ENCODE peak calls at places on chromosomes 2 and 18, in four cellular contexts. B is stimulated activated CD4-positive, alpha-beta T cell treated with anti-CD3 and anti-CD28 coated beads, Interleukin-15, amount 100 ng/mL, for 1 hour; C is colonic mucosa; J is GM19239. Q is an unnamed sample.

GRCh38 chr18:12904012-12904516 is 20.0 kb upstream of the PTPN2 start:
- DNase-seq in J (no peak), C (no peak), B (no peak), Q (no peak)

GRCh38 chr18:9926223-9926894 is 12.5 kb downstream of the VAPA start:
- DNase-seq in B (no peak), J (no peak), C (no peak), Q (no peak)

GRCh38 chr2:68200157-68200787 is 42.6 kb downstream of the PNO1 start:
- DNase-seq in J (no peak), B (no peak), C (no peak), Q (no peak)

GRCh38 chr2:155215037-155215707 is 516.7 kb downstream of the KCNJ3 start:
- DNase-seq in J (no peak), C (no peak), B (no peak), Q (no peak)

GRCh38 chr2:220948579-220948978 is 623.5 kb downstream of the EPHA4 start:
- DNase-seq in J (no peak), B (no peak), C (no peak), Q (no peak)

GRCh38 chr2:240614391-240614790 is 10.9 kb upstream of the GPR35 start:
- DNase-seq in C (no peak), J (no peak), B (no peak), Q (no peak)

GRCh38 chr2:167986223-167986622 is 261.2 kb downstream of the STK39 start:
- DNase-seq in J (no peak), B (no peak), C (no peak), Q (no peak)

GRCh38 chr2:28447943-28448737 is 47.7 kb upstream of the PLB1 start:
- DNase-seq in J (no peak), C (no peak), B (no peak), Q (peak)

GRCh38 chr2:149606251-149606811 is 18.8 kb upstream of the MMADHC start:
- DNase-seq in C (no peak), J (no peak), B (no peak), Q (no peak)

GRCh38 chr2:60739156-60739555 is 16.9 kb upstream of the PAPOLG start:
- DNase-seq in B (no peak), J (no peak), C (no peak), Q (no peak)

GRCh38 chr2:217142649-217143266 is 282.9 kb upstream of the TNP1 start:
- DNase-seq in C (peak), B (no peak), J (no peak), Q (no peak)

GRCh38 chr2:86315084-86315483 is 22.3 kb downstream of the REEP1 start:
- DNase-seq in J (no peak), C (no peak), B (no peak), Q (no peak)

GRCh38 chr2:74845217-74845751 is 11.4 kb downstream of the HK2 start:
- DNase-seq in B (no peak), J (no peak), C (peak), Q (peak)

GRCh38 chr2:85318222-85319182 is 9.3 kb downstream of the TGOLN2 start:
- DNase-seq in B (no peak), J (no peak), C (no peak), Q (peak)

GRCh38 chr2:59204040-59204439 is 962.9 kb upstream of the FANCL start:
- DNase-seq in C (no peak), B (no peak), J (no peak), Q (no peak)

GRCh38 chr2:199596549-199596948 is 138.8 kb upstream of the SATB2 start:
- DNase-seq in J (no peak), B (no peak), C (peak), Q (no peak)

GRCh38 chr2:239441261-239441701 is 40.5 kb upstream of the HDAC4 start:
- DNase-seq in C (no peak), B (no peak), J (no peak), Q (no peak)

GRCh38 chr2:118046628-118047210 is 32.8 kb upstream of the CCDC93 start:
- DNase-seq in J (no peak), B (no peak), C (no peak), Q (no peak)

GRCh38 chr2:97706708-97707345 is 6.5 kb upstream of the ZAP70 start:
- DNase-seq in C (no peak), J (no peak), B (no peak), Q (no peak)

GRCh38 chr18:71327443-71328120 is 1038.7 kb downstream of the SOCS6 start:
- DNase-seq in B (no peak), J (no peak), C (no peak), Q (no peak)

GRCh38 chr2:24824966-24825882 is 32.0 kb downstream of the CENPO start:
- DNase-seq in J (no peak), C (peak), B (no peak), Q (no peak)

GRCh38 chr2:168559187-168559586 is 103.1 kb downstream of the CERS6 start:
- DNase-seq in C (peak), B (no peak), J (no peak), Q (no peak)

GRCh38 chr2:27326536-27326935 is 3.6 kb upstream of the MPV17 start:
- DNase-seq in J (no peak), C (no peak), B (no peak), Q (no peak)

GRCh38 chr2:99821039-99821438 is 321.4 kb downstream of the AFF3 start:
- DNase-seq in C (no peak), J (no peak), B (no peak), Q (no peak)

GRCh38 chr2:29336334-29336733 is 221.1 kb downstream of the CLIP4 start:
- DNase-seq in B (no peak), C (no peak), J (no peak), Q (no peak)

GRCh38 chr2:57075226-57075625 is 891.4 kb downstream of the CCDC85A start:
- DNase-seq in J (no peak), B (no peak), C (no peak), Q (no peak)

GRCh38 chr2:169042856-169043255 is 11.7 kb upstream of the ABCB11 start:
- DNase-seq in C (no peak), B (no peak), J (no peak), Q (no peak)

GRCh38 chr2:223641062-223641461 is 38.9 kb upstream of the SCG2 start:
- DNase-seq in C (no peak), J (no peak), B (no peak), Q (no peak)

GRCh38 chr2:96139181-96139758 is 968 bp upstream of the ASTL start:
- DNase-seq in J (no peak), C (no peak), B (no peak), Q (no peak)

GRCh38 chr18:14221689-14222088 is 89.5 kb upstream of the ZNF519 start:
- DNase-seq in C (no peak), J (no peak), B (no peak), Q (no peak)

GRCh38 chr2:120496759-120497158 is 150.8 kb downstream of the INHBB start:
- DNase-seq in J (no peak), B (no peak), C (no peak), Q (no peak)

GRCh38 chr2:31935370-31935769 is 75.4 kb downstream of the MEMO1 start:
- DNase-seq in B (no peak), J (no peak), C (no peak), Q (no peak)

GRCh38 chr2:101152195-101153076 is 1.3 kb upstream of the TBC1D8 start:
- DNase-seq in B (no peak), C (peak), J (peak), Q (peak)

GRCh38 chr18:74234326-74235171 is 57.2 kb downstream of the CYB5A start:
- DNase-seq in C (peak), J (no peak), B (no peak), Q (peak)

GRCh38 chr2:234960091-234961088 is 8.6 kb downstream of the SH3BP4 start:
- DNase-seq in B (no peak), C (peak), J (no peak), Q (no peak)

GRCh38 chr2:85133751-85134254 is 611 bp downstream of the TCF7L1 start:
- DNase-seq in J (peak), B (no peak), C (peak), Q (no peak)

GRCh38 chr2:211598238-211598637 is 940.4 kb downstream of the ERBB4 start:
- DNase-seq in J (no peak), C (no peak), B (no peak), Q (no peak)

GRCh38 chr18:48802543-48803428 is 148.0 kb downstream of the SMAD7 start:
- DNase-seq in J (no peak), C (peak), B (no peak), Q (no peak)

GRCh38 chr2:240165034-240165433 is 24.6 kb upstream of the OTOS start:
- DNase-seq in C (no peak), B (no peak), J (no peak), Q (no peak)

Q was measured in stromal cell of bone marrow.